ENCODE peak calls at places on chromosomes 13 and 19, in five cellular contexts. J is neural progenitor cell, K is A549, Q is PC-3, U is fibroblast of lung. I is an unnamed sample.
A peak's percentile ranks its signal among the peaks of the same experiment; 100 is the strongest.

GRCh38 chr13:27913116-27913515 is 6.7 kb upstream of the PDX1 start:
- DNase-seq in J (no peak), K (no peak), Q (peak; percentile 69), U (no peak), I (no peak)

GRCh38 chr13:48398450-48399095 is 14.3 kb downstream of the LPAR6 start:
- DNase-seq in J (no peak), K (no peak), Q (no peak), U (peak; percentile 30), I (no peak)

GRCh38 chr19:41577144-41577830 is 1.3 kb downstream of the CEACAM21 start:
- DNase-seq in J (no peak), K (no peak), Q (no peak), U (no peak), I (no peak)

GRCh38 chr13:54799621-54800226 is 1771.1 kb downstream of the OLFM4 start:
- DNase-seq in J (no peak), K (no peak), Q (no peak), U (no peak), I (no peak)

GRCh38 chr19:35518313-35518712 is 4.9 kb upstream of the DMKN start:
- DNase-seq in J (no peak), K (peak; percentile 62), Q (peak; percentile 84), U (peak; percentile 92), I (peak; percentile 30)

GRCh38 chr19:19445911-19446361 is 40.5 kb downstream of the GATAD2A start:
- DNase-seq in J (no peak), K (no peak), Q (no peak), U (peak; percentile 53), I (no peak)

GRCh38 chr19:55777528-55777927 is 8.6 kb downstream of the RFPL4AL1 start:
- DNase-seq in J (no peak), K (no peak), Q (peak; percentile 30), U (no peak), I (no peak)

GRCh38 chr19:33872445-33873320 is 76.0 kb downstream of the KCTD15 start:
- DNase-seq in J (no peak), K (no peak), Q (no peak), U (no peak), I (no peak)

GRCh38 chr13:49625392-49626137 is 2.7 kb upstream of the ARL11 start:
- DNase-seq in J (no peak), K (no peak), Q (no peak), U (no peak), I (no peak)

GRCh38 chr19:34118879-34119748 is 53.2 kb upstream of the LSM14A start:
- DNase-seq in J (no peak), K (no peak), Q (no peak), U (no peak), I (no peak)

GRCh38 chr13:93284056-93284455 is 57.4 kb downstream of the GPC6 start:
- DNase-seq in J (no peak), K (no peak), Q (no peak), U (no peak), I (no peak)

GRCh38 chr13:44819245-44819644 is 170.0 kb downstream of the NUFIP1 start:
- DNase-seq in J (no peak), K (peak; percentile 58), Q (peak; percentile 84), U (peak; percentile 93), I (peak; percentile 29)

DNA sequence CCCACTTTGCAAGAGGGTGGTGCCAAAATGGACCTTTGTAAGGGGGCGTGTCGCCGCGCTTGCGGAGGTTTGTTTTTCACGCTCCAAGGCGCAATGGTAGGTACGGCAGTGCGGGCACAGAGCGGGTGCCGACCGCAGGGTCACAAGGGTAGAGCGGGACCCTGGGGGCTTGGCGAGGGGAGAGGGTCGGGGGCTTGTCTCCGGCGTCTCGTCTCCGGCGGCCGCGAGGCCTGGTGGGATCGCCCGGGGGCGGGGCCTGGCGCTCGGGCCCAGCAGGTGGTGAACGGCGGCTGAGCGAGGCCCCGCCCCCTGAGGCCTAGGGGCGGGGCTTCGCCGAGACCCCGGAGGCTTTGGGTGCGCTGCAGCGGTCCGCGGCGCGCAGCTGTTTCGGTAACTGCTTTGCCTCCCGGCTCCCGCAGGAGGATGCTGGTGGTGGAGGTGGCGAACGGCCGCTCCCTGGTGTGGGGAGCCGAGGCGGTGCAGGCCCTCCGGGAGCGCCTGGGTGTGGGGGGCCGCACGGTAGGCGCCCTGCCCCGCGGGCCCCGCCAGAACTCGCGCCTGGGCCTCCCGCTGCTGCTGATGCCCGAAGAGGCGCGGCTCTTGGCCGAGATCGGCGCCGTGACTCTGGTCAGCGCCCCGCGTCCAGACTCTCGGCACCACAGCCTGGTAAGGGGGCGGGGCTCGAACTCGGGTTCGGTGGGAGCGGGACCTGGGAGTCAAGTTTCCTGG is at the start of gene TSEN34:
- DNase-seq in J (peak; percentile 92), K (no peak), Q (peak; percentile 92), U (no peak), I (peak; percentile 64)
- H3K4me2 ChIP-seq in J (peak within 1 kb of the TSS; percentile 92), K (peak within 1 kb of the TSS; percentile 89), Q (peak within 1 kb of the TSS; percentile 83), U (peak within 1 kb of the TSS; percentile 76), I (peak within 1 kb of the TSS; percentile 90)

GRCh38 chr19:38004100-38004504 is 97.1 kb downstream of the SIPA1L3 start:
- DNase-seq in J (no peak), K (no peak), Q (peak; percentile 39), U (peak; percentile 76), I (no peak)

GRCh38 chr19:38003427-38004099 is 96.6 kb downstream of the SIPA1L3 start:
- DNase-seq in J (peak; percentile 85), K (no peak), Q (peak; percentile 94), U (peak; percentile 92), I (peak; percentile 79)

GRCh38 chr19:38006361-38007045 is 99.5 kb downstream of the SIPA1L3 start:
- DNase-seq in J (no peak), K (no peak), Q (no peak), U (no peak), I (no peak)

GRCh38 chr19:38005224-38005614 is 98.2 kb downstream of the SIPA1L3 start:
- DNase-seq in J (peak; percentile 24), K (no peak), Q (no peak), U (no peak), I (no peak)

GRCh38 chr19:38004505-38005223 is 97.7 kb downstream of the SIPA1L3 start:
- DNase-seq in J (peak; percentile 92), K (peak; percentile 91), Q (peak; percentile 72), U (peak; percentile 96), I (peak; percentile 98)
- H3K4me2 ChIP-seq in J (peak overlapping the region; percentile 80), K (peak overlapping the region; percentile 54), Q (peak overlapping the region; percentile 80), U (peak overlapping the region; percentile 96), I (peak overlapping the region; percentile 35)

GRCh38 chr13:32825481-32825880 is 190.7 kb upstream of the KL start:
- DNase-seq in J (no peak), K (no peak), Q (no peak), U (no peak), I (no peak)

GRCh38 chr13:32823597-32823996 is 192.6 kb upstream of the KL start:
- DNase-seq in J (no peak), K (no peak), Q (no peak), U (no peak), I (no peak)

GRCh38 chr13:32821149-32821688 is 195.0 kb upstream of the KL start:
- DNase-seq in J (no peak), K (no peak), Q (no peak), U (no peak), I (no peak)

GRCh38 chr13:32824061-32824460 is 192.2 kb upstream of the KL start:
- DNase-seq in J (no peak), K (no peak), Q (no peak), U (no peak), I (peak; percentile 34)

GRCh38 chr13:32824671-32825070 is 191.6 kb upstream of the KL start:
- DNase-seq in J (peak; percentile 16), K (peak; percentile 17), Q (peak; percentile 95), U (peak; percentile 94), I (peak; percentile 98)
- H3K4me2 ChIP-seq in J (no peak overlapping the region), K (peak overlapping the region; percentile 63), Q (peak overlapping the region; percentile 76), U (peak overlapping the region; percentile 9), I (no peak overlapping the region)

DNA sequence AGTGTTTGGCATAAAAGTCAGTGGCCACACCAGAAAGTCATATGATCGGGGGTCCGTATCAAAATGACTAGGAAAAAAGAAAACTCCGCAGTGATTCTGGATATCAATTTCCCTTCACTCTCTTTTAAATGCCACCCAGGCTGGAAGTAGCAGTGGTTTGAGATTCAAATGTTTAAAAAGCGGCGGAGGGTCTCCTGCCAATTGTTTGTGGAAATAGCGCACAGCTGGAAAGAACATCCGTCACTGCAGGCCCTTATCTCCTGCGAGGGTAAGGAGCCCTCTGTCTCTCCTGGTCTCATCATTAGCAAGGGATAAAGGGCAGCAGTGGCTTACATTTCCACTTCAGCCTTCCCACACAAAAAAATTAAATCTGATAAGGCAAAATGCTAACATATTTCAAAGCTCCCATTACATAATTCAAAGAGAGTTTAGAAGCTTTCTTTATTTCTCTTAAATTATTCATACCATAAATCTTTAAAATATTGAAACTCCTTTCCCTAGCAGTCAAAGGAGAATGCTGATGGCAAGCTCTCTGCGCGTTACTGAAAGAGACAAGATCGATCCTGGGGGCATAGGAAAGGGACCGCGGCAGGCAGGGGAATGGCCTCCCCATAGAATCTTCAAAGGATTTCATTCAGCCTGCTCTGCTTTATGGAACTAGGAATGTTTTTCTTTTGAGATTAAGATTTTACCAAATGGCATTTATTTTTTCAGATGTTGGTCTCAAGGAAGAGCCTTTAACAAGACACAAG is 35.0 kb downstream of the AMER2 start:
- DNase-seq in J (peak; percentile 47), K (no peak), Q (no peak), U (no peak), I (peak; percentile 86)
- H3K4me2 ChIP-seq in J (peak overlapping the region; percentile 70), K (no peak overlapping the region), Q (no peak overlapping the region), U (no peak overlapping the region), I (no peak overlapping the region)

DNA sequence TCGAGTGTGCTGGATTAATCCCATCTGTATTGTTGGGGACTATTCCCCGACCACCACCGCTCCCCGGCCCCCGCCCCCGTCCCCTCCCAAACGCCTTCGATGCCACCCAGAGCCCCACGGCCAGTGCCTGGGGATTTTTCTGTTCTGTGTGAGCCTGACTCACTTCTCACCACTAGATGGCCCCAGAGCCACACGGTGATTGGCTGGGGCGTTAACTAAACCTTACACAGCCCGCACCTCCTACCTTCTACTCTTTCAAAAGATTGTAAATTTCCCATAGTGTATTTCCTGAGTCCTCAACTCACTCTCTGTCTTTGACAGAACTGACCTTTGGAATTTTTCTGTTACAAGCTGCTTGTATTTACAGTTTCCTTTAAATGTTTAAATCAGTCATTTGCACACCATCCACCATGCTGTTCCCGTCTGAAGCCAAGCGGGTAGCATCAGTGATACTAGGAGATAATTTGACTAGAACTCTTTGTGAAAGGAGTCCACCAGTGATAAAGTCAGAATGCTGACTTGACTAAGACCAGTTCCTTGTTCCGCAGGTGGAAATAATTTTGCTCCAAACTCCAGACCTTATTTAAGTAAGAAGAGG is 61.4 kb downstream of the RFX2 start:
- DNase-seq in J (peak; percentile 89), K (peak; percentile 69), Q (peak; percentile 93), U (peak; percentile 44), I (peak; percentile 81)
- H3K4me2 ChIP-seq in J (no peak overlapping the region), K (peak overlapping the region; percentile 71), Q (peak overlapping the region; percentile 74), U (no peak overlapping the region), I (no peak overlapping the region)